ENCODE peak calls at places on chromosomes 11 and 22, in eight cellular contexts. V, W, I, D, U, F, A and S are unnamed samples.

GRCh38 chr11:3359092-3359824 is 19.7 kb downstream of the ZNF195 start:
- DNase-seq in V (no peak), W (no peak), I (no peak), D (no peak), U (no peak), F (no peak), A (no peak), S (no peak)

GRCh38 chr22:30021881-30022619 is 58.2 kb upstream of the HORMAD2 start:
- DNase-seq in V (no peak), W (no peak), I (no peak), D (no peak), U (no peak), F (no peak), A (no peak), S (no peak)

GRCh38 chr22:46069518-46070214 is 80.7 kb upstream of the PPARA start:
- DNase-seq in V (peak; percentile 91), W (peak; percentile 73), I (peak; percentile 91), D (no peak), U (peak; percentile 95), F (peak; percentile 96), A (peak; percentile 77), S (peak; percentile 90)

GRCh38 chr22:37559901-37560681 is at the start of gene CDC42EP1:
- DNase-seq in V (peak; percentile 36), W (no peak), I (no peak), D (no peak), U (no peak), F (peak; percentile 77), A (peak; percentile 31), S (no peak)

GRCh38 chr11:69878927-69879733 is 59.9 kb upstream of the FGF3 start:
- DNase-seq in V (no peak), W (no peak), I (no peak), D (no peak), U (no peak), F (no peak), A (no peak), S (no peak)

GRCh38 chr11:84947970-84948600 is 679.1 kb downstream of the DLG2 start:
- DNase-seq in V (peak; percentile 7), W (no peak), I (no peak), D (no peak), U (peak; percentile 34), F (no peak), A (no peak), S (no peak)

GRCh38 chr11:104328514-104328912 is 164.6 kb upstream of the PDGFD start:
- DNase-seq in V (no peak), W (no peak), I (no peak), D (no peak), U (no peak), F (no peak), A (no peak), S (no peak)

GRCh38 chr11:108931168-108931567 is 266.3 kb downstream of the DDX10 start:
- DNase-seq in V (peak; percentile 67), W (no peak), I (no peak), D (no peak), U (no peak), F (no peak), A (no peak), S (no peak)

GRCh38 chr11:130728185-130729160 is 187.8 kb downstream of the SNX19 start:
- DNase-seq in V (no peak), W (no peak), I (no peak), D (no peak), U (no peak), F (no peak), A (no peak), S (no peak)

GRCh38 chr11:117670924-117671323 is 126.1 kb downstream of the DSCAML1 start:
- DNase-seq in V (no peak), W (no peak), I (no peak), D (no peak), U (no peak), F (no peak), A (no peak), S (no peak)

GRCh38 chr22:40178417-40179409 is 988 bp downstream of the TNRC6B start:
- DNase-seq in V (peak; percentile 57), W (peak; percentile 64), I (no peak), D (peak; percentile 29), U (peak; percentile 56), F (peak; percentile 40), A (peak; percentile 10), S (peak; percentile 92)

GRCh38 chr11:112795142-112795815 is 165.9 kb upstream of the NCAM1 start:
- DNase-seq in V (peak; percentile 31), W (peak; percentile 27), I (no peak), D (no peak), U (peak; percentile 21), F (peak; percentile 31), A (no peak), S (peak; percentile 76)

GRCh38 chr22:49330421-49331222 is 497.1 kb downstream of the BRD1 start:
- DNase-seq in V (no peak), W (no peak), I (peak; percentile 17), D (no peak), U (no peak), F (no peak), A (no peak), S (no peak)

GRCh38 chr11:124745835-124746620 is 6.0 kb downstream of the VSIG2 start:
- DNase-seq in V (no peak), W (peak; percentile 64), I (no peak), D (no peak), U (no peak), F (no peak), A (no peak), S (peak; percentile 64)

GRCh38 chr22:24423519-24424000 is 3.8 kb upstream of the ADORA2A start:
- DNase-seq in V (no peak), W (peak; percentile 75), I (peak; percentile 63), D (peak; percentile 49), U (no peak), F (peak; percentile 42), A (peak; percentile 57), S (peak; percentile 85)

GRCh38 chr22:26486394-26486793 is 2.7 kb downstream of the SRRD start:
- DNase-seq in V (no peak), W (no peak), I (no peak), D (no peak), U (no peak), F (no peak), A (no peak), S (no peak)

GRCh38 chr11:38950882-38951281 is 2352.8 kb upstream of the RAG2 start:
- DNase-seq in V (no peak), W (no peak), I (no peak), D (no peak), U (no peak), F (no peak), A (no peak), S (no peak)

GRCh38 chr11:44542372-44542771 is 23.1 kb upstream of the CD82 start:
- DNase-seq in V (no peak), W (no peak), I (no peak), D (no peak), U (no peak), F (no peak), A (no peak), S (no peak)

GRCh38 chr11:65013692-65014145 is 241 bp upstream of the ARL2 start:
- DNase-seq in V (peak; percentile 87), W (peak; percentile 89), I (peak; percentile 91), D (peak; percentile 78), U (peak; percentile 68), F (peak; percentile 91), A (peak; percentile 93), S (peak; percentile 96)

GRCh38 chr11:57900315-57900714 is 123.4 kb upstream of the OR9Q1 start:
- DNase-seq in V (no peak), W (no peak), I (no peak), D (no peak), U (peak; percentile 88), F (no peak), A (no peak), S (no peak)

GRCh38 chr11:69122642-69123431 is 32.9 kb upstream of the SMIM38 start:
- DNase-seq in V (peak; percentile 70), W (peak; percentile 83), I (peak; percentile 93), D (peak; percentile 17), U (peak; percentile 95), F (peak; percentile 88), A (peak; percentile 93), S (no peak)

GRCh38 chr11:121024989-121025388 is 1.1 kb downstream of the TBCEL start:
- DNase-seq in V (peak; percentile 9), W (no peak), I (peak; percentile 33), D (no peak), U (peak; percentile 51), F (no peak), A (no peak), S (no peak)

GRCh38 chr11:27358306-27358705 is 4.7 kb downstream of the CCDC34 start:
- DNase-seq in V (no peak), W (no peak), I (no peak), D (no peak), U (peak; percentile 28), F (no peak), A (no peak), S (no peak)

GRCh38 chr11:77590194-77590591 is 440 bp downstream of the AQP11 start:
- DNase-seq in V (peak; percentile 46), W (peak; percentile 27), I (peak; percentile 31), D (no peak), U (peak; percentile 55), F (peak; percentile 60), A (no peak), S (no peak)

GRCh38 chr11:35714882-35715612 is 52.5 kb downstream of the TRIM44 start:
- DNase-seq in V (peak; percentile 76), W (peak; percentile 42), I (no peak), D (no peak), U (peak; percentile 68), F (no peak), A (no peak), S (no peak)

GRCh38 chr22:23705358-23705757 is 14.5 kb downstream of the RGL4 start:
- DNase-seq in V (no peak), W (peak; percentile 51), I (no peak), D (no peak), U (no peak), F (no peak), A (no peak), S (no peak)

GRCh38 chr22:32700186-32700882 is 101.2 kb upstream of the TIMP3 start:
- DNase-seq in V (peak; percentile 58), W (no peak), I (no peak), D (no peak), U (no peak), F (peak; percentile 7), A (no peak), S (no peak)

GRCh38 chr22:40153186-40153585 is 24.5 kb upstream of the TNRC6B start:
- DNase-seq in V (no peak), W (no peak), I (no peak), D (no peak), U (no peak), F (no peak), A (no peak), S (no peak)

GRCh38 chr22:47474895-47475294 is 712.4 kb downstream of the TBC1D22A start:
- DNase-seq in V (no peak), W (no peak), I (no peak), D (no peak), U (no peak), F (no peak), A (no peak), S (no peak)

GRCh38 chr22:28111501-28111900 is 192.4 kb upstream of the PITPNB start:
- DNase-seq in V (no peak), W (no peak), I (no peak), D (no peak), U (no peak), F (no peak), A (no peak), S (no peak)

GRCh38 chr11:67054851-67055523 is 1.7 kb upstream of the RHOD start:
- DNase-seq in V (peak; percentile 88), W (peak; percentile 63), I (peak; percentile 81), D (no peak), U (peak; percentile 75), F (peak; percentile 95), A (peak; percentile 59), S (peak; percentile 54)

GRCh38 chr11:94134651-94135512 is 6.2 kb downstream of the PANX1 start:
- DNase-seq in V (peak; percentile 96), W (peak; percentile 61), I (peak; percentile 44), D (no peak), U (peak; percentile 78), F (peak; percentile 66), A (no peak), S (no peak)

GRCh38 chr22:30250713-30251267 is 4.2 kb upstream of the LIF start:
- DNase-seq in V (peak; percentile 86), W (peak; percentile 69), I (no peak), D (no peak), U (peak; percentile 95), F (peak; percentile 67), A (no peak), S (no peak)